ENCODE peak calls at places on chromosomes 5 and 9, in five cellular contexts. V is activated naive CD4-positive, alpha-beta T cell treated with anti-CD3 and anti-CD28 coated beads for 36 hours; X is HFFc6; Z is NCI-H1105; A is right atrium auricular region. P is an unnamed sample.

GRCh38 chr9:35907732-35908483 is 1.4 kb upstream of the SPAAR start:
- DNase-seq in X (peak; percentile 84), A (peak; percentile 85), Z (peak; percentile 34), V (peak; percentile 33), P (peak; percentile 93)

GRCh38 chr5:138789771-138790242 is 36.6 kb downstream of the CTNNA1 start:
- DNase-seq in V (peak; percentile 10), A (no peak), X (peak; percentile 10), Z (peak; percentile 3), P (no peak)

GRCh38 chr9:77000330-77000729 is 19.1 kb upstream of the FOXB2 start:
- DNase-seq in A (no peak), V (no peak), X (no peak), Z (no peak), P (no peak)

GRCh38 chr9:21413089-21414023 is 4.4 kb downstream of the IFNA8 start:
- DNase-seq in A (no peak), V (peak; percentile 30), Z (no peak), X (no peak), P (no peak)

GRCh38 chr9:27519466-27520465 is 4.3 kb upstream of the IFNK start:
- DNase-seq in V (no peak), Z (no peak), A (no peak), X (no peak), P (no peak)

GRCh38 chr5:160159991-160160826 is 41.0 kb upstream of the PWWP2A start:
- DNase-seq in Z (no peak), X (no peak), V (no peak), A (no peak), P (no peak)

GRCh38 chr5:76269259-76269958 is 133.7 kb upstream of the IQGAP2 start:
- DNase-seq in Z (no peak), A (no peak), X (no peak), V (peak; percentile 65), P (no peak)

GRCh38 chr5:162209005-162209605 is 141.5 kb downstream of the GABRG2 start:
- DNase-seq in Z (no peak), A (no peak), X (no peak), V (peak; percentile 13), P (no peak)

GRCh38 chr9:118455259-118455658 is 751.1 kb downstream of the TLR4 start:
- DNase-seq in A (no peak), Z (no peak), X (no peak), V (no peak), P (no peak)

GRCh38 chr5:134175874-134176522 is 752 bp downstream of the SKP1 start:
- DNase-seq in V (peak; percentile 48), A (no peak), Z (no peak), X (peak; percentile 25), P (no peak)

GRCh38 chr5:35458824-35459207 is 158.8 kb upstream of the SPEF2 start:
- DNase-seq in A (no peak), X (no peak), Z (peak; percentile 67), V (no peak), P (no peak)

GRCh38 chr5:78912085-78912771 is 72.9 kb downstream of the ARSB start:
- DNase-seq in A (no peak), V (no peak), X (no peak), Z (no peak), P (no peak)

GRCh38 chr5:40497573-40497972 is 182.1 kb upstream of the PTGER4 start:
- DNase-seq in Z (no peak), V (no peak), A (no peak), X (peak; percentile 73), P (no peak)

GRCh38 chr5:137599479-137599878 is 100.4 kb upstream of the SPOCK1 start:
- DNase-seq in X (no peak), V (no peak), A (no peak), Z (no peak), P (no peak)

GRCh38 chr9:36316629-36317317 is 58.5 kb upstream of the GNE start:
- DNase-seq in V (no peak), A (no peak), Z (no peak), X (no peak), P (no peak)